ENCODE peak calls at places on chromosomes 11 and 22, in ten cellular contexts. M is tibial artery; I is CD8-positive, alpha-beta T cell; R is fibroblast of lung; Y is cardiac muscle cell; Z is H9; F is IMR-90; X is body of pancreas; E is left lung; K is spleen. G is an unnamed sample. For H3K4me1, the result is how much of the 10 kb centered on the place peaks cover.

GRCh38 chr11:22703040-22703439 is 36.6 kb downstream of the GAS2 start:
- DNase-seq in M (no peak), I (no peak), R (peak), Y (peak), Z (no peak), F (peak), X (peak), E (no peak), K (no peak), G (no peak)

GRCh38 chr11:25535462-25535861 is 796.5 kb upstream of the ANO3 start:
- DNase-seq in M (peak), I (no peak), R (peak), Y (peak), Z (no peak), F (no peak), X (no peak), E (no peak), K (no peak), G (no peak)

GRCh38 chr11:19598876-19599275 is 113.8 kb upstream of the NAV2 start:
- DNase-seq in M (no peak), I (no peak), R (no peak), Y (no peak), Z (no peak), F (no peak), X (no peak), E (no peak), K (no peak), G (no peak)

GRCh38 chr11:20127671-20128527 is 32.4 kb downstream of the DBX1 start:
- DNase-seq in M (peak), I (peak), R (peak), Y (peak), Z (peak), F (peak), X (peak), E (peak), K (peak), G (peak)

GRCh38 chr22:37260939-37261338 is 16.9 kb upstream of the RAC2 start:
- DNase-seq in M (peak), I (peak), R (peak), Y (peak), Z (peak), F (peak), X (peak), E (peak), K (peak), G (no peak)

GRCh38 chr11:79266391-79266790 is 174.4 kb downstream of the TENM4 start:
- DNase-seq in M (no peak), I (no peak), R (no peak), Y (no peak), Z (no peak), F (no peak), X (no peak), E (no peak), K (no peak), G (no peak)

GRCh38 chr22:44317886-44318637 is 5.3 kb upstream of the SHISAL1 start:
- DNase-seq in M (no peak), I (no peak), R (no peak), Y (no peak), Z (no peak), F (no peak), X (no peak), E (no peak), K (no peak), G (no peak)

GRCh38 chr11:126132319-126132718 is 69.7 kb upstream of the CDON start:
- DNase-seq in M (no peak), I (no peak), R (no peak), Y (no peak), Z (no peak), F (no peak), X (peak), E (peak), K (no peak), G (no peak)

GRCh38 chr22:37552560-37553163 is 7.6 kb upstream of the CDC42EP1 start:
- DNase-seq in M (no peak), I (no peak), R (peak), Y (peak), Z (peak), F (peak), X (no peak), E (no peak), K (no peak), G (no peak)

GRCh38 chr11:19053909-19054308 is 6.6 kb downstream of the MRGPRX2 start:
- DNase-seq in M (no peak), I (no peak), R (no peak), Y (no peak), Z (no peak), F (no peak), X (no peak), E (no peak), K (no peak), G (no peak)

GRCh38 chr11:120335596-120335927 is 651 bp upstream of the ARHGEF12 start:
- DNase-seq in M (peak), I (no peak), R (no peak), Y (peak), Z (no peak), F (peak), X (no peak), E (no peak), K (no peak), G (no peak)

GRCh38 chr11:77303328-77303727 is 1.8 kb upstream of the GDPD4 start:
- DNase-seq in M (no peak), I (no peak), R (no peak), Y (no peak), Z (no peak), F (no peak), X (no peak), E (no peak), K (no peak), G (no peak)

GRCh38 chr11:92552942-92553341 is 328.3 kb downstream of the FAT3 start:
- DNase-seq in M (no peak), I (no peak), R (peak), Y (peak), Z (no peak), F (peak), X (no peak), E (no peak), K (no peak), G (no peak)

GRCh38 chr22:37752189-37753061 is 55.3 kb upstream of the GCAT start:
- DNase-seq in M (peak), I (no peak), R (peak), Y (peak), Z (no peak), F (peak), X (peak), E (peak), K (peak), G (peak)

GRCh38 chr11:68211546-68211945 is 1.6 kb downstream of the KMT5B start:
- DNase-seq in M (no peak), I (no peak), R (no peak), Y (no peak), Z (no peak), F (no peak), X (peak), E (peak), K (no peak), G (peak)

GRCh38 chr11:88151866-88152265 is 23.4 kb downstream of the RAB38 start:
- DNase-seq in M (no peak), I (no peak), R (peak), Y (no peak), Z (no peak), F (no peak), X (no peak), E (no peak), K (no peak), G (no peak)

GRCh38 chr11:62792193-62792575 is 378 bp upstream of the TMEM223 start:
- DNase-seq in M (no peak), I (no peak), R (no peak), Y (no peak), Z (peak), F (peak), X (no peak), E (no peak), K (peak), G (no peak)

GRCh38 chr11:29260939-29261705 is 755.7 kb downstream of the KCNA4 start:
- DNase-seq in M (no peak), I (no peak), R (peak), Y (no peak), Z (no peak), F (peak), X (no peak), E (no peak), K (no peak), G (no peak)

GRCh38 chr22:41360126-41360525 is 21.6 kb upstream of the TEF start:
- DNase-seq in M (no peak), I (no peak), R (no peak), Y (no peak), Z (peak), F (no peak), X (no peak), E (no peak), K (no peak), G (peak)

GRCh38 chr11:5151713-5152153 is 2.8 kb downstream of the OR52A1 start:
- DNase-seq in M (no peak), I (no peak), R (no peak), Y (no peak), Z (no peak), F (no peak), X (no peak), E (no peak), K (no peak), G (no peak)

GRCh38 chr22:24550028-24550901 is 4.7 kb downstream of the GUCD1 start:
- DNase-seq in M (no peak), I (no peak), R (no peak), Y (peak), Z (no peak), F (no peak), X (no peak), E (no peak), K (no peak), G (no peak)

GRCh38 chr22:36355362-36355761 is 32.4 kb downstream of the MYH9 start:
- DNase-seq in M (no peak), I (no peak), R (no peak), Y (peak), Z (no peak), F (peak), X (no peak), E (no peak), K (no peak), G (no peak)

GRCh38 chr11:67153971-67154370 is 34.9 kb downstream of the KDM2A start:
- DNase-seq in M (no peak), I (no peak), R (no peak), Y (no peak), Z (no peak), F (no peak), X (no peak), E (no peak), K (no peak), G (no peak)

GRCh38 chr22:40890881-40891280 is 29.0 kb upstream of the DNAJB7 start:
- DNase-seq in M (no peak), I (no peak), R (peak), Y (peak), Z (no peak), F (peak), X (no peak), E (no peak), K (no peak), G (no peak)

GRCh38 chr11:105767945-105768344 is 158.1 kb downstream of the GRIA4 start:
- DNase-seq in M (no peak), I (no peak), R (no peak), Y (no peak), Z (no peak), F (no peak), X (no peak), E (no peak), K (no peak), G (no peak)

GRCh38 chr22:46104881-46105493 is 45.3 kb upstream of the PPARA start:
- DNase-seq in M (no peak), I (no peak), R (no peak), Y (no peak), Z (no peak), F (no peak), X (no peak), E (no peak), K (no peak), G (no peak)
- H3K27ac ChIP-seq in M (peak), I (no peak), R (peak), Y (no peak), Z (no peak), F (no peak), X (peak), E (peak), K (peak), G (peak)

GRCh38 chr11:60428517-60428916 is 855 bp upstream of the MS4A5 start:
- DNase-seq in M (no peak), I (no peak), R (no peak), Y (no peak), Z (no peak), F (no peak), X (no peak), E (no peak), K (no peak), G (no peak)

GRCh38 chr11:60429272-60429671 is at the start of gene MS4A5:
- DNase-seq in M (no peak), I (no peak), R (no peak), Y (no peak), Z (no peak), F (no peak), X (no peak), E (no peak), K (no peak), G (no peak)
- H3K4me1 ChIP-seq in M (under half), I (under half), R (under half), Y (under half), Z (under half), F (under half), X (under half), E (under half), K (under half), G (under half)

GRCh38 chr11:31419138-31419537 is 49.5 kb downstream of the DNAJC24 start:
- DNase-seq in M (no peak), I (no peak), R (no peak), Y (no peak), Z (no peak), F (no peak), X (no peak), E (no peak), K (no peak), G (no peak)

GRCh38 chr11:31422703-31423102 is 53.0 kb downstream of the DNAJC24 start:
- DNase-seq in M (no peak), I (no peak), R (no peak), Y (no peak), Z (no peak), F (no peak), X (no peak), E (no peak), K (no peak), G (no peak)

GRCh38 chr11:31419669-31420068 is 50.0 kb downstream of the DNAJC24 start:
- DNase-seq in M (no peak), I (no peak), R (peak), Y (no peak), Z (no peak), F (peak), X (no peak), E (no peak), K (no peak), G (no peak)

GRCh38 chr11:31424652-31425051 is 55.0 kb downstream of the DNAJC24 start:
- DNase-seq in M (no peak), I (no peak), R (no peak), Y (no peak), Z (no peak), F (no peak), X (no peak), E (no peak), K (no peak), G (no peak)

DNA sequence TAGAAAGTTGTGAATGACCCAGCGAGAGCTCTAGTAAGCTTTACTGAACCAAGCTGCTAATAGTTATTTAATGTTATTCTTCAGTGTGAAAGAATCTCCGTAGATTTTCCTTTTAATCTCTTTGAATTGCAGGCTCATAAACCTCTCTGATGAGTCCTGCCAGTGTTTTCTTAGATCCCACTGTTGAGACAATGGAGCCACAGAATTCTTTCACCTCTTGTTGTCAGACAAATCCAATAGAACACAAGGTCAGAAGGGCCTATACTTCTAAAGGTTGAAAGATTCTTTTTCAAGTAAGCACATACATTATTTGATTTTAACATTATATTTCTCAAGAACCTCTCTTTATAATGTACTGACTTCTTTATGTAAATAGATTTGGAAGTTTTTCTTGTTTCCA is 52.2 kb downstream of the DNAJC24 start:
- DNase-seq in M (no peak), I (no peak), R (no peak), Y (no peak), Z (no peak), F (no peak), X (no peak), E (no peak), K (no peak), G (no peak)
- TF ChIP-seq CTCF in M (no peak), I (no peak), R (no peak), Y (no peak), Z (no peak), F (no peak), X (no peak), E (no peak), K (no peak), G (no peak)

GRCh38 chr11:1773131-1773510 is 9.4 kb upstream of the CTSD start:
- DNase-seq in M (no peak), I (no peak), R (no peak), Y (no peak), Z (no peak), F (no peak), X (peak), E (no peak), K (peak), G (no peak)
- H3K27ac ChIP-seq in M (no peak), I (no peak), R (no peak), Y (no peak), Z (no peak), F (no peak), X (no peak), E (no peak), K (peak), G (no peak)

DNA sequence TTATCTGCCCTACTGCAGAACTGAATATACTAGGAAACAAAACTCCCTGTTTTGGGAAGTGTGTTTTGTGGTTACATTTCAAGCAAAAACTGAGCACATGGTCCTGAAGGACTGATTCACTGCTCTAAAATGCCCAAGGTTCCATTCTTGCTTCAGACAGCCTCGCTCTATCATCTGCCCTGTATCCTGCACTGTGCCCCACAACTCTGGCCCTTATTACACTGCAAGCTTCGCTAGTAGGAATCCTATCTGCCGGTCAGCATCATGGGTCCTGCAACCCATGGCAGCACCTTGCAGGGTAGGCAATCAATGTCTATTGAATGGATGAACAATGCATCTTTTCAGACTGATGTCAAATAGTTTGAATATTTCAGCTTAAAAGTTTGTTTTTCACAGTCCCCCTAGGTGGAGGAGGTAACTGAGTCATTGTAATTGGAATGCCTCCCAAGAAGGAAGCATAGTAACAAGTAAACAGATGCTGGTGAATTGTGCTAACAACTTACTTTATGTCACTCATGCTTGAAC is 21.3 kb downstream of the LAYN start:
- DNase-seq in M (no peak), I (no peak), R (peak), Y (peak), Z (no peak), F (peak), X (no peak), E (no peak), K (no peak), G (no peak)
- H3K4me1 ChIP-seq in M (under half), I (under half), R (under half), Y (under half), Z (under half), F (under half), X (under half), E (under half), K (under half), G (under half)

GRCh38 chr22:26826431-26826935 is 169.1 kb downstream of the MIAT start:
- DNase-seq in M (no peak), I (no peak), R (no peak), Y (no peak), Z (no peak), F (no peak), X (no peak), E (no peak), K (no peak), G (no peak)

GRCh38 chr22:26823966-26824365 is 166.6 kb downstream of the MIAT start:
- DNase-seq in M (no peak), I (no peak), R (no peak), Y (no peak), Z (no peak), F (no peak), X (no peak), E (no peak), K (no peak), G (no peak)

GRCh38 chr22:26825960-26826359 is 168.6 kb downstream of the MIAT start:
- DNase-seq in M (no peak), I (no peak), R (no peak), Y (no peak), Z (no peak), F (no peak), X (no peak), E (no peak), K (no peak), G (no peak)

GRCh38 chr22:26821854-26822253 is 164.5 kb downstream of the MIAT start:
- DNase-seq in M (no peak), I (no peak), R (no peak), Y (no peak), Z (no peak), F (no peak), X (no peak), E (no peak), K (no peak), G (no peak)

DNA sequence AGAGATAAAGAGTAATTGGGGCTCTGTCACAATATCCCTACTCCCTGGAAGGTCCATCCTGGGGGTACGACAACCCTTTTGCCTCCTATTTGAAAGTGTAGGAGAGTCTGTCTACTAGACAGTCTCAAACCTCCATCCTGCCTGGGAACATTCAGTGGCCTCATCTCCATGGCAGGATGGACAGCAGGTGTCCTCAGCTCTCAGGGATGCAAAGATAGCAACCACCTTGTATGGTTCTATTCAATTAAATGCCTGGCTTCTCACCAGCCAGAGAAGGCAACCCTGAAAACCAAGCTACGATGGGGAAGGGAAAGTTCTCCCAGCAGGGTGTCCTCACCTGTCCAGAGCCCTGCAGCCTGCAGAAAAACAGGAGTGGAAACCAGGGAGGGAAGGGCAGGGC is 164.9 kb downstream of the MIAT start:
- DNase-seq in M (no peak), I (no peak), R (no peak), Y (no peak), Z (no peak), F (no peak), X (no peak), E (no peak), K (no peak), G (no peak)
- TF ChIP-seq CTCF in M (no peak), I (no peak), R (no peak), Y (no peak), Z (no peak), F (no peak), X (no peak), E (no peak), K (no peak), G (no peak)

G was measured in breast epithelium.